ENCODE peak calls at places on chromosome 1, in five cellular contexts. X, I, M, Y and K are unnamed samples.
A peak's percentile ranks its signal among the peaks of the same experiment; 100 is the strongest.

GRCh38 chr1:69982992-69983391 is 222.4 kb downstream of the LRRC40 start:
- DNase-seq in X (no peak), I (peak; percentile 53), Y (no peak), M (no peak), K (no peak)

GRCh38 chr1:94324168-94324544 is 86.8 kb upstream of the ARHGAP29 start:
- DNase-seq in Y (no peak), I (no peak), M (no peak), X (no peak), K (no peak)

GRCh38 chr1:246947255-246947654 is 15.5 kb upstream of the AHCTF1 start:
- DNase-seq in Y (no peak), X (no peak), I (no peak), M (peak; percentile 10), K (no peak)

GRCh38 chr1:53592521-53592982 is 133.4 kb downstream of the DMRTB1 start:
- DNase-seq in M (no peak), Y (no peak), I (no peak), X (no peak), K (no peak)

GRCh38 chr1:207711285-207711684 is 40.6 kb upstream of the CD46 start:
- DNase-seq in Y (no peak), I (no peak), X (no peak), M (no peak), K (no peak)

GRCh38 chr1:107750364-107750959 is 214.5 kb downstream of the VAV3 start:
- DNase-seq in M (peak; percentile 30), I (peak; percentile 56), Y (no peak), X (no peak), K (peak; percentile 20)

GRCh38 chr1:183807549-183808168 is 2.7 kb downstream of the RGL1 start:
- DNase-seq in Y (no peak), I (peak; percentile 56), X (no peak), M (no peak), K (no peak)

GRCh38 chr1:234919061-234919755 is 209.4 kb downstream of the TOMM20 start:
- DNase-seq in Y (no peak), M (no peak), I (no peak), X (no peak), K (no peak)

GRCh38 chr1:19909971-19910370 is 13.4 kb downstream of the PLA2G2E start:
- DNase-seq in M (no peak), X (no peak), I (no peak), Y (no peak), K (no peak)

GRCh38 chr1:2277741-2278488 is 49.8 kb downstream of the SKI start:
- DNase-seq in Y (no peak), X (no peak), I (no peak), M (no peak), K (no peak)

GRCh38 chr1:2330035-2330434 is 61.3 kb downstream of the MORN1 start:
- DNase-seq in I (no peak), M (no peak), Y (no peak), X (no peak), K (no peak)

GRCh38 chr1:227612658-227613057 is 49.3 kb downstream of the ZNF678 start:
- DNase-seq in X (no peak), M (no peak), Y (no peak), I (no peak), K (no peak)

GRCh38 chr1:23643668-23644554 is 47.7 kb upstream of the RPL11 start:
- DNase-seq in X (no peak), M (no peak), I (no peak), Y (no peak), K (no peak)